ENCODE peak calls at places on chromosomes 5 and 9, in four cellular contexts. L is HepG2, N is HCT116, J is SK-N-SH. G is an unnamed sample.

GRCh38 chr9:123318192-123318591 is 37.8 kb upstream of the CRB2 start:
- DNase-seq in L (no peak), N (no peak), J (no peak), G (no peak)

GRCh38 chr9:136741885-136742568 is 713 bp downstream of the LCN10 start:
- DNase-seq in L (no peak), N (no peak), J (no peak), G (no peak)

GRCh38 chr9:111743275-111743674 is 51.5 kb downstream of the SHOC1 start:
- DNase-seq in L (peak), N (peak), J (no peak), G (no peak)

GRCh38 chr5:3312299-3312698 is 283.3 kb upstream of the IRX1 start:
- DNase-seq in L (no peak), N (no peak), J (no peak), G (no peak)

GRCh38 chr5:153565822-153566221 is 75.4 kb downstream of the GRIA1 start:
- DNase-seq in L (no peak), N (no peak), J (no peak), G (no peak)

GRCh38 chr9:98795295-98795955 is 930 bp downstream of the ANKS6 start:
- DNase-seq in L (no peak), N (no peak), J (no peak), G (no peak)

GRCh38 chr5:156920042-156920860 is 42.8 kb downstream of the TIMD4 start:
- DNase-seq in L (no peak), N (no peak), J (no peak), G (no peak)

GRCh38 chr9:10274983-10275382 is 337.8 kb downstream of the PTPRD start:
- DNase-seq in L (no peak), N (no peak), J (no peak), G (no peak)

GRCh38 chr5:135437796-135438560 is 9.2 kb downstream of the DCANP1 start:
- DNase-seq in L (peak), N (peak), J (no peak), G (no peak)

GRCh38 chr9:127801955-127802575 is 617 bp upstream of the FPGS start:
- DNase-seq in L (no peak), N (no peak), J (no peak), G (no peak)

GRCh38 chr9:127802576-127803443 is at the start of gene FPGS:
- DNase-seq in L (peak), N (peak), J (peak), G (peak)

GRCh38 chr9:127805620-127806019 is 2.9 kb downstream of the FPGS start:
- DNase-seq in L (peak), N (peak), J (peak), G (no peak)

GRCh38 chr9:127806871-127807270 is 4.2 kb downstream of the FPGS start:
- DNase-seq in L (no peak), N (no peak), J (no peak), G (no peak)

GRCh38 chr9:127803507-127804352 is 1.0 kb downstream of the FPGS start:
- DNase-seq in L (no peak), N (no peak), J (peak), G (no peak)
- TF ChIP-seq ELF1 in L (no peak), N (no peak), J (no peak), G (no peak)

GRCh38 chr5:95621839-95622629 is 2.1 kb downstream of the GPR150 start:
- DNase-seq in L (no peak), N (no peak), J (no peak), G (no peak)

GRCh38 chr5:95619518-95620029 is 313 bp upstream of the GPR150 start:
- DNase-seq in L (no peak), N (no peak), J (no peak), G (no peak)

GRCh38 chr5:95619096-95619495 is 791 bp upstream of the GPR150 start:
- DNase-seq in L (no peak), N (no peak), J (no peak), G (no peak)

GRCh38 chr5:95620030-95620869 is at the start of gene GPR150:
- DNase-seq in L (peak), N (no peak), J (peak), G (no peak)

GRCh38 chr5:95620870-95621838 is 1.3 kb downstream of the GPR150 start:
- DNase-seq in L (no peak), N (no peak), J (peak), G (no peak)
- TF ChIP-seq ELF1 in L (no peak), N (no peak), J (no peak), G (no peak)

GRCh38 chr9:13520069-13520468 is 240.6 kb upstream of the MPDZ start:
- DNase-seq in L (no peak), N (no peak), J (no peak), G (no peak)
- TF ChIP-seq ELF1 in L (no peak), N (no peak), J (no peak), G (no peak)

GRCh38 chr9:100601216-100601615 is 23.3 kb downstream of the CAVIN4 start:
- DNase-seq in L (peak), N (peak), J (peak), G (peak)
- TF ChIP-seq ELF1 in L (no peak), N (no peak), J (no peak), G (no peak)